ENCODE peak calls at places on chromosomes 11 and 22, in four cellular contexts. Z is K562, U is HepG2, G is GM12878. V is an unnamed sample.

GRCh38 chr11:114813216-114813615 is 134.9 kb downstream of the NXPE2 start:
- DNase-seq in Z (no peak), U (no peak), G (no peak), V (no peak)

GRCh38 chr22:23163665-23164064 is 16.6 kb upstream of the BCR start:
- DNase-seq in Z (no peak), U (no peak), G (no peak), V (no peak)

GRCh38 chr22:30490399-30490798 is 15.1 kb downstream of the SEC14L4 start:
- DNase-seq in Z (peak), U (peak), G (no peak), V (peak)

GRCh38 chr11:24598636-24599035 is 101.8 kb downstream of the LUZP2 start:
- DNase-seq in Z (no peak), U (no peak), G (no peak), V (no peak)

GRCh38 chr22:24471570-24471969 is 23.6 kb upstream of the UPB1 start:
- DNase-seq in Z (no peak), U (no peak), G (no peak), V (no peak)

GRCh38 chr11:31780078-31780971 is 30.8 kb downstream of the PAX6 start:
- DNase-seq in Z (no peak), U (no peak), G (no peak), V (no peak)

GRCh38 chr11:60866911-60867870 is at the start of gene ZP1:
- DNase-seq in Z (no peak), U (no peak), G (no peak), V (no peak)

GRCh38 chr22:25976346-25976745 is 192.9 kb upstream of the SEZ6L start:
- DNase-seq in Z (no peak), U (no peak), G (no peak), V (no peak)

GRCh38 chr11:14974021-14974698 is 2.0 kb upstream of the CALCA start:
- DNase-seq in Z (no peak), U (no peak), G (no peak), V (peak)

GRCh38 chr22:19891350-19892248 is 36.9 kb upstream of the GNB1L start:
- DNase-seq in Z (peak), U (peak), G (no peak), V (peak)

DNA sequence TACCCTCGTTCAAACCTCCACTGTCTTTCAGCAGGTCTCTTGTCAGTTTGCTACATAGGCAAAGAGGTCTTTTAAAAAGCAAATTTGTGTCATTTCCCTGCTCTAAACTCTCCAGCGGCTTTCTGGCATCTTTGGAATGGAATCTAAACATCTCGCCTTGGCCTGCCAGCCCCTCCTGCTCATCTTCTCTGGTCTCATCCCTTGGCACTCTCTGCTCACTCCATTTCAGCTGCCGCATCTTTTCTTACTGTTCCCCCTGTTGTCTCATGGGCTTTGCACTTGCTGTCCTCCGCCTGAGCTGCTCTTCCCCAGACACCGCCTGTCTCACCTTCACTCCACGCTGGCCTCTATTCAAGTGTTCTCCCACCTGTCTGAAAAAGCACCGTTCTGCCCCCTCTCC is 46.6 kb downstream of the BMAL1 start:
- DNase-seq in Z (no peak), U (no peak), G (no peak), V (no peak)
- TF ChIP-seq CBFB in Z (no peak), U (no peak), G (no peak), V (no peak)

GRCh38 chr11:131664246-131664645 is 293.8 kb downstream of the NTM start:
- DNase-seq in Z (no peak), U (no peak), G (no peak), V (no peak)
- TF ChIP-seq CBFB in Z (no peak), U (no peak), G (no peak), V (no peak)

GRCh38 chr11:117411736-117412135 is 84.1 kb downstream of the CEP164 start:
- DNase-seq in Z (no peak), U (no peak), G (no peak), V (no peak)
- TF ChIP-seq CBFB in Z (no peak), U (no peak), G (no peak), V (no peak)

GRCh38 chr11:67645521-67646457 is 4.7 kb downstream of the ACY3 start:
- DNase-seq in Z (no peak), U (no peak), G (no peak), V (peak)

GRCh38 chr11:67642148-67642475 is 2.5 kb upstream of the TBX10 start:
- DNase-seq in Z (no peak), U (no peak), G (no peak), V (no peak)

GRCh38 chr11:67644472-67645418 is 5.2 kb upstream of the TBX10 start:
- DNase-seq in Z (peak), U (no peak), G (no peak), V (peak)

GRCh38 chr11:67642490-67643120 is 3.0 kb upstream of the TBX10 start:
- DNase-seq in Z (no peak), U (no peak), G (no peak), V (no peak)

DNA sequence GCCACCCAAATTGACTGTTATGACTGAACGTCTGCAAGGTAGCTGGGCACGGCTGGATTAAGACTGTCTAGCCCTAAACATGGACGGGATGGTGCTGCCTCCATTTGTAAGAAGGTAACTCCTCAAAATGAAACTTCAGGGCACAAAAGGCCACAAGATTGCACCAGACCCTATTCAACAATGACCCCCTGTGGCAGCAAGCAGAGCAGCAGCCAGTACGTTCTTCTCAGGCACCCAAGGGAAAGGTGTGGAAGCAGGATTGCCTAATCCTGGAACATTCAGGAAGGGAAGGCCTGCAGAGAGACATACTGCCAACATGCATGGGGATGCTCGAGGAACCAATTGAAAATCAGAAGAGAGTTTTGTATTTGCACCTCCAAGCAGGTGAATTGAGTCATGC is 4.5 kb upstream of the TBX10 start:
- DNase-seq in Z (peak), U (peak), G (no peak), V (peak)
- TF ChIP-seq CBFB in Z (no peak), U (no peak), G (no peak), V (no peak)

DNA sequence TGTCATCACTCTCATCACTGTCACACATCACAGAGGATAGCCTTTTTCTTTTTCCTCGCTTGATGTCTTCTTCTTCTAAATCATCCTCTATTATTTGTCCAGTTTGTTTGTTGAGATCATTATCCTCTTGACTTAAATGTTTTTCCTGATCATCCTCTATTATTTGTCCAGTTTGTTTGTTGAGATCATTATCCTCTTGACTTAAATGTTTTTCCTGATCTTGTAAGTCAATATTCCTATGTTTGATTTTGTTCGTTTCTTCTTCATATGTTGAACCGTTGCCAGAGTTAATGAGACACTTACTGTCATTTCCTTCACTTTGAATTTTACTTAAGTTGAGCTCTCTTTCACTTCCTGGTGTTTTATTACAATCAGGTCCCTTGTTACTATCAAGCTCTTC is 5.6 kb downstream of the CCDC82 start:
- DNase-seq in Z (no peak), U (no peak), G (no peak), V (no peak)
- TF ChIP-seq CBFB in Z (no peak), U (no peak), G (no peak), V (no peak)

GRCh38 chr11:73997120-73997772 is 11.6 kb downstream of the UCP3 start:
- DNase-seq in Z (no peak), U (no peak), G (no peak), V (no peak)

GRCh38 chr11:74000770-74001169 is 8.1 kb downstream of the UCP3 start:
- DNase-seq in Z (no peak), U (no peak), G (no peak), V (no peak)

GRCh38 chr11:74000307-74000630 is 8.6 kb downstream of the UCP3 start:
- DNase-seq in Z (no peak), U (no peak), G (no peak), V (no peak)

GRCh38 chr11:73999581-74000306 is 9.1 kb downstream of the UCP3 start:
- DNase-seq in Z (no peak), U (no peak), G (no peak), V (no peak)

DNA sequence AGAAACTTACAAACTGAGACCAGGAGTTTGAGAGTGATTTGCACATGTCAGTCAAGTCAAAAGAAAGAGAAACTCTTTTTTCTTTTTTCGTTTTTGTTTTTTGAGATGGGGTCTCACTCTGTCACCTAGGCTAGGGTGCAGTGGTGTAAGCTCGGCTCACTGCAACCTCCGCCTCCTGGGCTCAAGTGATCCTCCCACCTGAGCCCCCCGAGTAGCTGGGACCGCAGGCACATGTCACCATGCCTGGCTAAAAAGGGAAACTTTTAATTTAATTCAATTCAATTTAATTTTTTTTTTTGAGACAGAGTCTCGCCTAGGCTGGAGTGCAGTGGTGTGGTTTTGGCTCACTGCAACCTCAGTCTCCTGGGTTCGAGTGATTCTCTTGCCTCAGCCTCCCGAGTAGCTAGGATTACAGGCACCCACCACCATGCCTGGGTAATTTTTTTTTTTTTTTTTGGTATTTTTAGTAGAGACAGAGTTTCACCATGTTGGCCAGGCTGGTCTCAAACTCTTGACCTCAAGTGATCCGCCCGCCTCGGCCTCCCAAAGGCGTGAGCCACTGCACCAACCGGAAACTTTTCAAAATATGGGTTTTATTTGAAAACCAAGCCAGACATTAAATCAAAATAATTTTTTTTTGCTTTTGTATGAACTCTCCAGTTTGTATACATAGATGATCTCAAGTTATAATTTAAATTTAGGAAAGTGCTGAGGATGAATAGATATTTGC is 9.9 kb downstream of the UCP3 start:
- DNase-seq in Z (no peak), U (no peak), G (no peak), V (no peak)
- TF ChIP-seq CBFB in Z (no peak), U (no peak), G (no peak), V (no peak)

DNA sequence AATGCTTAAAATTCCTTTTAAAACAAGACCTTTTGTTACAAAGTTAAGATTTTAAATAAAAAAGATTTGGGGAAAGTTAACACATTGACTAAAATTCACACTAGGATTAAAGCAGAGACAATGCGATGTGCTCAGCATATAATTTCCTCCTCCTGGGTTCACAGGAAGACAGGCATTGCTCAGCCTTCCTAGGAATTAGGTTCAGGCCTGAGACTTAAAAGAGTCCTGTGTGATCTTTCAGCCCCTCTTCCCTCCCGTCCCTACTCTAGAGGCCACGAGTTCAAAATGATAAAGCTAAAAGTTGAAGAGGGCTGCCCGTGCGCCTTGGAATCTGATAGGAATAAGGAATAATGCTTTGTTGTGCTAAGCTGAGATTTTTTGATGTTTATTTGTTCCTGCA is 218.6 kb downstream of the KIRREL3 start:
- DNase-seq in Z (no peak), U (no peak), G (no peak), V (no peak)
- TF ChIP-seq CBFB in Z (no peak), U (no peak), G (no peak), V (no peak)

GRCh38 chr22:35553341-35553740 is 12.7 kb downstream of the RASD2 start:
- DNase-seq in Z (no peak), U (no peak), G (no peak), V (no peak)

GRCh38 chr22:35554297-35554845 is 13.7 kb downstream of the RASD2 start:
- DNase-seq in Z (no peak), U (no peak), G (no peak), V (no peak)

GRCh38 chr22:35555941-35556547 is 15.4 kb downstream of the RASD2 start:
- DNase-seq in Z (no peak), U (no peak), G (no peak), V (no peak)

GRCh38 chr22:35556666-35557065 is 16.0 kb downstream of the RASD2 start:
- DNase-seq in Z (no peak), U (no peak), G (no peak), V (no peak)

DNA sequence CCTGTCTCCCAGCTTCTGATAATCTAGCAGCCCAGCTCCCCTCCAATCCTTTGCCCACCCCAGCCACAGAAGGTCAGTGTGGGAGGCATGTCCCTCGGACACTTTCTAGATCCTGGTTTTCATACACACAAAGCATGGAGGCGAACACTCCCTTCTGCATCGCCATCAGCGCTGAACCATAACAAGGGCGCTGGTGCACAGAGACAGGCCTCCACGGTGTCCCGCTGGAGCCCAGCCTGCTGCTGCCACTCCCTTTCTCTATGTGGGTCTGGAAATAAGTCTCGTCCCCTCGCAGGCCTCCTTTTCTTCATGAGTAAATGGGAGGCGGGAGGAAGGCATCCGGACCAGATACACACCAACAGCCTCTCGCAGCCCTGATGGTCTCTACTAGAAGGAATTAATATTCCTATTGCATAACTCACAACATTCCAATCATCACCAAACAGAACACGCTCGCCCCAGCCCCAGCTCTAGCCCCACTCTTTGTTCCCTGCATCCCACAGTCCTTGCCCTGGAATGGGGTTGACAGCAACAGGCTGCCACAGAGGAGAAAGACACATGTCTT is 14.8 kb downstream of the RASD2 start:
- DNase-seq in Z (no peak), U (no peak), G (no peak), V (no peak)
- TF ChIP-seq CBFB in Z (no peak), U (no peak), G (no peak), V (no peak)